ENCODE peak calls at places on chromosomes 7 and 10, in nine cellular contexts. D is lung microvascular endothelial cell; N is stimulated activated CD8-positive, alpha-beta memory T cell treated with anti-CD3 and anti-CD28 coated beads, Interleukin-15, amount 100 ng/mL, for 1 hour; J is cardiac muscle cell; E is GM04503; K is NCI-H1092; R is activated T-cell treated with anti-CD3 and anti-CD28 coated beads for 48 hours; Q is HEK293T; X is PC-3. C is an unnamed sample.

GRCh38 chr7:131166066-131166465 is 161.6 kb upstream of the MKLN1 start:
- DNase-seq in D (no peak), N (no peak), J (peak), E (no peak), K (no peak), R (no peak), Q (no peak), X (peak), C (no peak)

GRCh38 chr10:105807930-105808587 is 1167.0 kb downstream of the SORCS3 start:
- DNase-seq in D (no peak), N (no peak), J (no peak), E (no peak), K (no peak), R (no peak), Q (no peak), X (no peak), C (no peak)

GRCh38 chr10:22846294-22846693 is 81.6 kb upstream of the ARMC3 start:
- DNase-seq in D (no peak), N (no peak), J (no peak), E (no peak), K (no peak), R (no peak), Q (no peak), X (no peak), C (no peak)

GRCh38 chr7:142528608-142529408 is 220.5 kb upstream of the PRSS1 start:
- DNase-seq in D (no peak), N (no peak), J (no peak), E (no peak), K (no peak), R (no peak), Q (peak), X (no peak), C (no peak)

GRCh38 chr10:43524434-43525247 is 49.8 kb downstream of the ZNF239 start:
- DNase-seq in D (no peak), N (no peak), J (no peak), E (no peak), K (no peak), R (no peak), Q (no peak), X (no peak), C (no peak)

GRCh38 chr7:116790025-116790424 is 72.4 kb upstream of the CAPZA2 start:
- DNase-seq in D (no peak), N (no peak), J (no peak), E (no peak), K (no peak), R (no peak), Q (no peak), X (no peak), C (no peak)

GRCh38 chr10:97542169-97543024 is 30.2 kb upstream of the ANKRD2 start:
- DNase-seq in D (peak), N (no peak), J (peak), E (peak), K (no peak), R (peak), Q (no peak), X (peak), C (peak)

GRCh38 chr10:33706746-33707145 is 372.3 kb upstream of the NRP1 start:
- DNase-seq in D (no peak), N (no peak), J (peak), E (peak), K (no peak), R (no peak), Q (no peak), X (peak), C (no peak)

GRCh38 chr10:59625842-59626522 is 83.7 kb downstream of the SLC16A9 start:
- DNase-seq in D (peak), N (no peak), J (peak), E (peak), K (peak), R (no peak), Q (peak), X (peak), C (peak)

GRCh38 chr10:35463878-35464277 is 127.6 kb downstream of the CCNY start:
- DNase-seq in D (no peak), N (no peak), J (no peak), E (no peak), K (no peak), R (no peak), Q (no peak), X (no peak), C (no peak)

GRCh38 chr10:103448751-103449150 is 3.4 kb downstream of the CALHM2 start:
- DNase-seq in D (no peak), N (no peak), J (peak), E (peak), K (no peak), R (no peak), Q (no peak), X (peak), C (no peak)

GRCh38 chr10:88361494-88361893 is 221.6 kb downstream of the RNLS start:
- DNase-seq in D (no peak), N (no peak), J (no peak), E (no peak), K (no peak), R (no peak), Q (peak), X (no peak), C (no peak)

GRCh38 chr10:84179059-84179710 is 5.6 kb downstream of the GPR15LG start:
- DNase-seq in D (peak), N (no peak), J (peak), E (peak), K (peak), R (no peak), Q (no peak), X (no peak), C (peak)

GRCh38 chr7:119931230-119931824 is 341.6 kb upstream of the KCND2 start:
- DNase-seq in D (no peak), N (no peak), J (no peak), E (no peak), K (no peak), R (no peak), Q (no peak), X (no peak), C (no peak)

GRCh38 chr7:131231381-131232220 is 96.1 kb upstream of the MKLN1 start:
- DNase-seq in D (peak), N (peak), J (peak), E (no peak), K (no peak), R (peak), Q (no peak), X (no peak), C (peak)

GRCh38 chr10:27745719-27746363 is at the start of gene MKX:
- DNase-seq in D (peak), N (no peak), J (peak), E (no peak), K (no peak), R (peak), Q (peak), X (peak), C (no peak)

GRCh38 chr10:91220954-91221696 is 662 bp downstream of the PCGF5 start:
- DNase-seq in D (peak), N (no peak), J (peak), E (no peak), K (no peak), R (no peak), Q (no peak), X (peak), C (no peak)

GRCh38 chr10:78416031-78416800 is 382.6 kb downstream of the RPS24 start:
- DNase-seq in D (no peak), N (no peak), J (no peak), E (peak), K (no peak), R (no peak), Q (no peak), X (peak), C (no peak)

GRCh38 chr10:1968257-1969025 is 231.1 kb upstream of the ADARB2 start:
- DNase-seq in D (no peak), N (no peak), J (no peak), E (no peak), K (no peak), R (no peak), Q (no peak), X (no peak), C (no peak)

GRCh38 chr10:122310311-122311050 is 39.4 kb downstream of the BTBD16 start:
- DNase-seq in D (peak), N (no peak), J (peak), E (no peak), K (no peak), R (no peak), Q (no peak), X (peak), C (no peak)

GRCh38 chr10:28541695-28542365 is 8.9 kb downstream of the WAC start:
- DNase-seq in D (no peak), N (no peak), J (no peak), E (no peak), K (no peak), R (no peak), Q (no peak), X (no peak), C (no peak)

GRCh38 chr7:48424731-48425130 is 253.5 kb downstream of the ABCA13 start:
- DNase-seq in D (no peak), N (no peak), J (peak), E (no peak), K (peak), R (no peak), Q (peak), X (peak), C (no peak)

GRCh38 chr10:69130251-69130650 is 6.3 kb downstream of the VPS26A start:
- DNase-seq in D (no peak), N (no peak), J (no peak), E (no peak), K (no peak), R (no peak), Q (no peak), X (no peak), C (no peak)

GRCh38 chr10:9681655-9682054 is 1336.0 kb upstream of the CELF2 start:
- DNase-seq in D (no peak), N (no peak), J (no peak), E (no peak), K (no peak), R (no peak), Q (no peak), X (no peak), C (no peak)

GRCh38 chr7:134167250-134167649 is 40.1 kb downstream of the LRGUK start:
- DNase-seq in D (no peak), N (no peak), J (no peak), E (no peak), K (no peak), R (no peak), Q (no peak), X (no peak), C (no peak)

GRCh38 chr7:17633099-17633498 is 307.2 kb downstream of the SNX13 start:
- DNase-seq in D (no peak), N (no peak), J (peak), E (peak), K (no peak), R (no peak), Q (no peak), X (peak), C (no peak)

GRCh38 chr7:151663382-151664100 is 143.8 kb upstream of the RHEB start:
- DNase-seq in D (no peak), N (no peak), J (peak), E (no peak), K (no peak), R (no peak), Q (no peak), X (no peak), C (no peak)

GRCh38 chr7:91343420-91343819 is 79.2 kb downstream of the FZD1 start:
- DNase-seq in D (no peak), N (no peak), J (no peak), E (no peak), K (no peak), R (no peak), Q (no peak), X (no peak), C (no peak)

GRCh38 chr7:139055674-139056073 is 19.8 kb upstream of the ZC3HAV1L start:
- DNase-seq in D (no peak), N (no peak), J (no peak), E (no peak), K (no peak), R (no peak), Q (no peak), X (no peak), C (no peak)

GRCh38 chr7:12722720-12723241 is 35.3 kb downstream of the ARL4A start:
- DNase-seq in D (no peak), N (no peak), J (no peak), E (no peak), K (no peak), R (no peak), Q (no peak), X (no peak), C (no peak)

GRCh38 chr10:122276611-122277205 is 5.6 kb downstream of the BTBD16 start:
- DNase-seq in D (no peak), N (no peak), J (peak), E (no peak), K (no peak), R (no peak), Q (no peak), X (no peak), C (no peak)

GRCh38 chr7:97130417-97131139 is 13.1 kb downstream of the SDHAF3 start:
- DNase-seq in D (no peak), N (no peak), J (peak), E (no peak), K (no peak), R (no peak), Q (no peak), X (no peak), C (no peak)

GRCh38 chr7:127905491-127906330 is 125.5 kb downstream of the LRRC4 start:
- DNase-seq in D (peak), N (no peak), J (no peak), E (peak), K (no peak), R (no peak), Q (no peak), X (peak), C (no peak)

GRCh38 chr10:48444861-48445841 is 138.7 kb downstream of the MAPK8 start:
- DNase-seq in D (no peak), N (no peak), J (no peak), E (no peak), K (peak), R (no peak), Q (no peak), X (peak), C (no peak)

GRCh38 chr10:18044976-18045720 is 93.4 kb downstream of the SLC39A12 start:
- DNase-seq in D (no peak), N (no peak), J (peak), E (no peak), K (no peak), R (no peak), Q (no peak), X (no peak), C (peak)

GRCh38 chr7:74527842-74528241 is 74.1 kb downstream of the GTF2IRD1 start:
- DNase-seq in D (no peak), N (no peak), J (no peak), E (no peak), K (no peak), R (no peak), Q (no peak), X (no peak), C (no peak)

GRCh38 chr7:74514131-74514591 is 60.5 kb downstream of the GTF2IRD1 start:
- DNase-seq in D (no peak), N (no peak), J (no peak), E (no peak), K (peak), R (no peak), Q (no peak), X (no peak), C (no peak)

GRCh38 chr10:69512901-69513300 is 60.3 kb downstream of the NEUROG3 start:
- DNase-seq in D (no peak), N (no peak), J (peak), E (no peak), K (no peak), R (no peak), Q (no peak), X (peak), C (no peak)

GRCh38 chr7:137445998-137446397 is 102.5 kb upstream of the PTN start:
- DNase-seq in D (no peak), N (no peak), J (no peak), E (no peak), K (no peak), R (no peak), Q (no peak), X (no peak), C (no peak)

GRCh38 chr10:44955408-44956070 is 4.1 kb upstream of the RASSF4 start:
- DNase-seq in D (no peak), N (no peak), J (no peak), E (no peak), K (no peak), R (no peak), Q (no peak), X (no peak), C (no peak)

C was measured in stimulated activated naive B cell treated with anti-CD40 and anti-IgM and Interleukin-4, amounts not matched to agents 10 μg/mL and 1 μg/mL and 100 μg/mL, for 72 hours.